ENCODE peak calls at places on chromosomes 16 and 17, in five cellular contexts. A, M, D, T and L are unnamed samples.

GRCh38 chr16:58814348-58814801 is 80.3 kb upstream of the GOT2 start:
- DNase-seq in A (peak), M (peak), D (peak), T (peak), L (peak)

GRCh38 chr16:31453255-31454204 is 5.8 kb upstream of the ARMC5 start:
- DNase-seq in A (peak), M (no peak), D (no peak), T (peak), L (no peak)

GRCh38 chr17:82031303-82031884 is at the start of gene RAC3:
- DNase-seq in A (peak), M (no peak), D (no peak), T (no peak), L (no peak)

GRCh38 chr16:4318171-4318910 is 2.5 kb downstream of the GLIS2 start:
- DNase-seq in A (no peak), M (no peak), D (no peak), T (no peak), L (no peak)

GRCh38 chr17:43871947-43872690 is 25.1 kb downstream of the CD300LG start:
- DNase-seq in A (peak), M (no peak), D (no peak), T (no peak), L (no peak)

GRCh38 chr16:30659507-30660423 is 1.5 kb downstream of the FBRS start:
- DNase-seq in A (no peak), M (no peak), D (peak), T (peak), L (peak)

GRCh38 chr16:25978227-25978626 is 286.5 kb downstream of the HS3ST4 start:
- DNase-seq in A (no peak), M (no peak), D (no peak), T (no peak), L (no peak)

GRCh38 chr17:40602445-40603443 is 37.5 kb upstream of the CCR7 start:
- DNase-seq in A (no peak), M (no peak), D (peak), T (no peak), L (no peak)

GRCh38 chr16:81996664-81997529 is 14.4 kb downstream of the SDR42E1 start:
- DNase-seq in A (peak), M (no peak), D (no peak), T (no peak), L (no peak)
- TF ChIP-seq CTCF in A (peak), M (no peak), D (no peak), T (peak), L (no peak)

DNA sequence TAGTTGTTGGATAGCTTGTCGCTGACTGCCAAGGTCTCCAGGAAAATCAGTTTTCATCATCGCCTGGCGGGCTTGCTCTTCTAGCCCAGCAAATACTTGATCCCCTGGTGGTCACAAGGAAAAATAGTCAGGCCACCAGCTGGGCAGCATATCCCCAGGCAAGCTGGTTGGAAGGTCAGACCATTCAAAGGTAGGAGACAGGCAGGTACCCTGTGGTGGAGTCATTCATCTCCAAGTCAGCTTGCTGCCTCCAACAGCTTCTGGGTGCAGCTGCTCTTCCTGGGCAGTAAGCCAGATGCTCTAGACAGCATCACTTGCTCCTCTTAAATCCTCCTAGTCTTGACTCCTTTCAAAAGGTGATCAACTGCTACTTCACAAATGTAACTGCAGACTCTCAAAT is 16.0 kb downstream of the ZNF821 start:
- DNase-seq in A (no peak), M (no peak), D (no peak), T (no peak), L (no peak)
- TF ChIP-seq CTCF in A (peak), M (no peak), D (no peak), T (no peak), L (no peak)

DNA sequence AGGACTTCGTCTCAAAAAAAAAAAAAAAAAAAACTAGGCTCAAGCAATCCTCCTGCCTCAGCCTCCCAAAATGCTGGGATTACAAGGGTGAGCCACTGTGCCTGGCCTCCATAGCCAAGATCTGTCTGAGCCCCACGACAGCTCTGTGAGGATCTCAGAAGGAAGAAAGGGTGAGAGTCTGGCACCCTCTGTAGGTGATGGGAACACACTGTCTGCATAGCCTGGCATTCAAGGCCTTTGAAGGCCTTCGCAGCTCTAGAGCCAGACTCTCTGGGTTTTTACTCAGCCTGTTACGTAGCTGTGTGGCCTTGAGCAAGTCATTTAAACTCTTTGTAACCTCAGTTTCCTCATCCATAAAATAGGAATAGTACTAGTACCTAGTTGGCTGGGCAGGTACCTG is 6.3 kb upstream of the XPO6 start:
- DNase-seq in A (peak), M (no peak), D (peak), T (no peak), L (peak)
- TF ChIP-seq CTCF in A (peak), M (peak), D (peak), T (peak), L (peak)

DNA sequence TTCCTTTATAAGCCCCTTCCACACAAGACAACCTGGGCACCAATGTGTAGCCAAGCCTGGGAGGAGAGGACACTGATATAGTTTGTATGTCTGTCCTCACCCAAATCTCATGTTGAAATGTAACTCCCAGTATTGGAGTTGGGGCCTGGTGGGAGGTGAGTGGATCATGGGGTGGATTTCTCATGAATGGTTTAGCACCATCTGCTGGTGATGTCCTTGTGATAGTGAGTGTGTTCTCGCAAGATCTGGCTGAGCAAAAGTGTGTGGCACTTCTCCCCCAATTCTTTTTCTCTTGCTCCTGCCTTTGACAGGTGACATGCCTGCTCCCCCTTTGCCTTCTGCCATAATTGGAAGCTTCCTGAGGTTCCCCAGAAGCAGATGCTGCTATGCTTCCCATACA is 135.8 kb downstream of the USP31 start:
- DNase-seq in A (peak), M (no peak), D (no peak), T (no peak), L (no peak)
- TF ChIP-seq CTCF in A (peak), M (peak), D (no peak), T (no peak), L (no peak)

GRCh38 chr17:29148790-29149430 is 31.3 kb downstream of the MYO18A start:
- DNase-seq in A (peak), M (peak), D (peak), T (peak), L (peak)
- TF ChIP-seq CTCF in A (peak), M (peak), D (peak), T (peak), L (peak)

DNA sequence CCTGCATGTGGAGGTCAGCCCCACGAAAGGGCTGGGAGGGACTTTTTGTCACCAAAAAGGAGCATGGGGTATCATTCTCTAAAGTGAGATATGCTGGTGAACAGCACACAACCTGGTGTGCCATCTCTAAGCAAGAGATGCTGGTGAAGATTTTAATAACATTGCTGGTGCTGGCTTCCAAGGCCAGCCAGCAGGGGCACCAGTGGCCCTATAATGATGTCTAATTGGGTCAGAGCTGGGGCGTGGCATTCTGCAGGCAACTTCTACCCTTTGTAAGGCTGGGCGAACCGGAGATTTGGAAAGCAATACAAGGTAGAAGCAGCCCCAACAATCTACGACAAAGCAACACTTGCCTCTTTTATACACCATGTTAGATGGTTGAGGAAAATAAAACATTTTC is 16.8 kb downstream of the SDR42E1 start:
- DNase-seq in A (no peak), M (no peak), D (peak), T (no peak), L (no peak)
- TF ChIP-seq CTCF in A (peak), M (no peak), D (peak), T (no peak), L (no peak)

GRCh38 chr17:49513616-49514373 is 18.7 kb downstream of the NGFR start:
- DNase-seq in A (no peak), M (no peak), D (no peak), T (peak), L (no peak)

GRCh38 chr17:49514374-49514738 is 19.3 kb downstream of the NGFR start:
- DNase-seq in A (no peak), M (no peak), D (no peak), T (no peak), L (no peak)

GRCh38 chr17:49518346-49519078 is 23.4 kb downstream of the NGFR start:
- DNase-seq in A (no peak), M (no peak), D (no peak), T (no peak), L (peak)

GRCh38 chr17:49515196-49515770 is 20.2 kb downstream of the NGFR start:
- DNase-seq in A (peak), M (no peak), D (no peak), T (peak), L (no peak)

DNA sequence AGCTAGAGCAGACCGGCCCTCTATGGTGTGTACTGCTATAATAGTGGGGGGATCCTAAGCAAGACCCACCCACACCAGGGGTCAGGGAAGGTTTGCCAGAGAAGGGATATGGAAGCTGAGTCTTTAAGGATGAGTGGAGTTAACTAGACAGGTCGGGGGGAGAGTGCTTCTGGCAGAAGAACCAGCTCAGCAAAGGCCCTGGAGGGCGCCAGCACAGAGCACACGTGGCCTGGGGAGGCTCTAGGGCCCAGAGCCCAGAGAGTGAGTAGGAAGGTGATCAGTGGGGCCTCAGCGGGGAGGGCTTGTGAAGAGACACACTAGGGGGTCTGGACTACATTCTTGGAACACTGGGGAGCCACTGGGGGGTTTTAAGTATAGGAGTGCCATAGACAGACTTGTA is 21.1 kb downstream of the NGFR start:
- DNase-seq in A (no peak), M (no peak), D (no peak), T (no peak), L (no peak)
- TF ChIP-seq CTCF in A (no peak), M (no peak), D (no peak), T (no peak), L (no peak)

GRCh38 chr16:55380485-55380884 is 56.5 kb downstream of the IRX6 start:
- DNase-seq in A (no peak), M (no peak), D (no peak), T (no peak), L (no peak)
- TF ChIP-seq CTCF in A (no peak), M (no peak), D (no peak), T (no peak), L (no peak)